ENCODE peak calls at places on chromosomes 3 and 15, in eight cellular contexts. One of them, this sample, is unnamed.

GRCh38 chr3:108296239-108296638 is at the start of gene HHLA2:
- DNase-seq in stimulated activated CD4-positive, alpha-beta T cell treated with anti-CD3 and anti-CD28 coated beads, TNF-alpha, amount 100 ng/mL, for 1 hour: no peak
- DNase-seq in SK-N-DZ: no peak
- DNase-seq in D341Med: no peak
- DNase-seq in AG09319: no peak
- DNase-seq in IMR-90: peak
- DNase-seq in NCI-H1694: no peak
- DNase-seq in fibroblast of mammary gland: no peak
- DNase-seq in this sample: no peak

GRCh38 chr3:38297947-38298711 is 16.0 kb downstream of the SLC22A14 start:
- DNase-seq in stimulated activated CD4-positive, alpha-beta T cell treated with anti-CD3 and anti-CD28 coated beads, TNF-alpha, amount 100 ng/mL, for 1 hour: no peak
- DNase-seq in SK-N-DZ: no peak
- DNase-seq in D341Med: peak
- DNase-seq in AG09319: no peak
- DNase-seq in IMR-90: peak
- DNase-seq in NCI-H1694: no peak
- DNase-seq in fibroblast of mammary gland: peak
- DNase-seq in this sample: no peak

GRCh38 chr15:39699531-39700110 is 83.0 kb downstream of the FSIP1 start:
- DNase-seq in stimulated activated CD4-positive, alpha-beta T cell treated with anti-CD3 and anti-CD28 coated beads, TNF-alpha, amount 100 ng/mL, for 1 hour: no peak
- DNase-seq in SK-N-DZ: no peak
- DNase-seq in D341Med: no peak
- DNase-seq in AG09319: no peak
- DNase-seq in IMR-90: no peak
- DNase-seq in NCI-H1694: no peak
- DNase-seq in fibroblast of mammary gland: no peak
- DNase-seq in this sample: no peak

GRCh38 chr3:41202834-41203345 is 3.6 kb downstream of the CTNNB1 start:
- DNase-seq in stimulated activated CD4-positive, alpha-beta T cell treated with anti-CD3 and anti-CD28 coated beads, TNF-alpha, amount 100 ng/mL, for 1 hour: no peak
- DNase-seq in SK-N-DZ: peak
- DNase-seq in D341Med: peak
- DNase-seq in AG09319: no peak
- DNase-seq in IMR-90: peak
- DNase-seq in NCI-H1694: no peak
- DNase-seq in fibroblast of mammary gland: peak
- DNase-seq in this sample: no peak

GRCh38 chr3:170002231-170002630 is 35.6 kb upstream of the GPR160 start:
- DNase-seq in stimulated activated CD4-positive, alpha-beta T cell treated with anti-CD3 and anti-CD28 coated beads, TNF-alpha, amount 100 ng/mL, for 1 hour: no peak
- DNase-seq in SK-N-DZ: no peak
- DNase-seq in D341Med: no peak
- DNase-seq in AG09319: no peak
- DNase-seq in IMR-90: no peak
- DNase-seq in NCI-H1694: no peak
- DNase-seq in fibroblast of mammary gland: no peak
- DNase-seq in this sample: no peak

GRCh38 chr3:128070898-128071591 is 18.8 kb downstream of the SEC61A1 start:
- DNase-seq in stimulated activated CD4-positive, alpha-beta T cell treated with anti-CD3 and anti-CD28 coated beads, TNF-alpha, amount 100 ng/mL, for 1 hour: no peak
- DNase-seq in SK-N-DZ: no peak
- DNase-seq in D341Med: peak
- DNase-seq in AG09319: no peak
- DNase-seq in IMR-90: no peak
- DNase-seq in NCI-H1694: no peak
- DNase-seq in fibroblast of mammary gland: no peak
- DNase-seq in this sample: no peak

GRCh38 chr3:121724130-121724529 is 25.4 kb downstream of the GOLGB1 start:
- DNase-seq in stimulated activated CD4-positive, alpha-beta T cell treated with anti-CD3 and anti-CD28 coated beads, TNF-alpha, amount 100 ng/mL, for 1 hour: no peak
- DNase-seq in SK-N-DZ: no peak
- DNase-seq in D341Med: no peak
- DNase-seq in AG09319: no peak
- DNase-seq in IMR-90: no peak
- DNase-seq in NCI-H1694: no peak
- DNase-seq in fibroblast of mammary gland: no peak
- DNase-seq in this sample: no peak

GRCh38 chr3:170690133-170690981 is 104.5 kb upstream of the SLC7A14 start:
- DNase-seq in stimulated activated CD4-positive, alpha-beta T cell treated with anti-CD3 and anti-CD28 coated beads, TNF-alpha, amount 100 ng/mL, for 1 hour: peak
- DNase-seq in SK-N-DZ: peak
- DNase-seq in D341Med: peak
- DNase-seq in AG09319: no peak
- DNase-seq in IMR-90: peak
- DNase-seq in NCI-H1694: peak
- DNase-seq in fibroblast of mammary gland: peak
- DNase-seq in this sample: peak

GRCh38 chr15:89845305-89845893 is 30.7 kb upstream of the ANPEP start:
- DNase-seq in stimulated activated CD4-positive, alpha-beta T cell treated with anti-CD3 and anti-CD28 coated beads, TNF-alpha, amount 100 ng/mL, for 1 hour: no peak
- DNase-seq in SK-N-DZ: no peak
- DNase-seq in D341Med: no peak
- DNase-seq in AG09319: peak
- DNase-seq in IMR-90: peak
- DNase-seq in NCI-H1694: no peak
- DNase-seq in fibroblast of mammary gland: peak
- DNase-seq in this sample: no peak

GRCh38 chr15:47384316-47384715 is 333.0 kb upstream of the SEMA6D start:
- DNase-seq in stimulated activated CD4-positive, alpha-beta T cell treated with anti-CD3 and anti-CD28 coated beads, TNF-alpha, amount 100 ng/mL, for 1 hour: no peak
- DNase-seq in SK-N-DZ: no peak
- DNase-seq in D341Med: peak
- DNase-seq in AG09319: peak
- DNase-seq in IMR-90: peak
- DNase-seq in NCI-H1694: peak
- DNase-seq in fibroblast of mammary gland: peak
- DNase-seq in this sample: no peak

GRCh38 chr3:43584043-43584826 is 37.6 kb downstream of the ANO10 start:
- DNase-seq in stimulated activated CD4-positive, alpha-beta T cell treated with anti-CD3 and anti-CD28 coated beads, TNF-alpha, amount 100 ng/mL, for 1 hour: no peak
- DNase-seq in SK-N-DZ: no peak
- DNase-seq in D341Med: no peak
- DNase-seq in AG09319: no peak
- DNase-seq in IMR-90: peak
- DNase-seq in NCI-H1694: no peak
- DNase-seq in fibroblast of mammary gland: peak
- DNase-seq in this sample: no peak

GRCh38 chr15:26013946-26014345 is 150.8 kb upstream of the ATP10A start:
- DNase-seq in stimulated activated CD4-positive, alpha-beta T cell treated with anti-CD3 and anti-CD28 coated beads, TNF-alpha, amount 100 ng/mL, for 1 hour: no peak
- DNase-seq in SK-N-DZ: no peak
- DNase-seq in D341Med: no peak
- DNase-seq in AG09319: no peak
- DNase-seq in IMR-90: no peak
- DNase-seq in NCI-H1694: no peak
- DNase-seq in fibroblast of mammary gland: no peak
- DNase-seq in this sample: no peak

GRCh38 chr15:63291507-63291906 is 14.1 kb downstream of the APH1B start:
- DNase-seq in stimulated activated CD4-positive, alpha-beta T cell treated with anti-CD3 and anti-CD28 coated beads, TNF-alpha, amount 100 ng/mL, for 1 hour: no peak
- DNase-seq in SK-N-DZ: no peak
- DNase-seq in D341Med: no peak
- DNase-seq in AG09319: no peak
- DNase-seq in IMR-90: peak
- DNase-seq in NCI-H1694: no peak
- DNase-seq in fibroblast of mammary gland: peak
- DNase-seq in this sample: no peak

GRCh38 chr3:105040026-105040622 is 326.6 kb upstream of the ALCAM start:
- DNase-seq in stimulated activated CD4-positive, alpha-beta T cell treated with anti-CD3 and anti-CD28 coated beads, TNF-alpha, amount 100 ng/mL, for 1 hour: no peak
- DNase-seq in SK-N-DZ: no peak
- DNase-seq in D341Med: no peak
- DNase-seq in AG09319: no peak
- DNase-seq in IMR-90: peak
- DNase-seq in NCI-H1694: no peak
- DNase-seq in fibroblast of mammary gland: no peak
- DNase-seq in this sample: no peak

GRCh38 chr3:88180398-88180999 is 30.7 kb downstream of the C3orf38 start:
- DNase-seq in stimulated activated CD4-positive, alpha-beta T cell treated with anti-CD3 and anti-CD28 coated beads, TNF-alpha, amount 100 ng/mL, for 1 hour: no peak
- DNase-seq in SK-N-DZ: peak
- DNase-seq in D341Med: peak
- DNase-seq in AG09319: peak
- DNase-seq in IMR-90: peak
- DNase-seq in NCI-H1694: no peak
- DNase-seq in fibroblast of mammary gland: peak
- DNase-seq in this sample: no peak

GRCh38 chr15:42157981-42158765 is 1.7 kb upstream of the PLA2G4F start:
- DNase-seq in stimulated activated CD4-positive, alpha-beta T cell treated with anti-CD3 and anti-CD28 coated beads, TNF-alpha, amount 100 ng/mL, for 1 hour: no peak
- DNase-seq in SK-N-DZ: no peak
- DNase-seq in D341Med: peak
- DNase-seq in AG09319: no peak
- DNase-seq in IMR-90: peak
- DNase-seq in NCI-H1694: no peak
- DNase-seq in fibroblast of mammary gland: peak
- DNase-seq in this sample: no peak